ENCODE peak calls at places on chromosome 17, in eight cellular contexts. Z is heart left ventricle, R is left ventricle myocardium inferior, N is body of pancreas, K is esophagus squamous epithelium, I is SK-N-SH, S is A549, W is Caco-2. U is an unnamed sample.

GRCh38 chr17:77783991-77784820 is 174.3 kb upstream of the TNRC6C start:
- DNase-seq in S (no peak), W (no peak), R (no peak), I (no peak), K (no peak), Z (no peak), N (no peak), U (no peak)

GRCh38 chr17:66494023-66494803 is 191.8 kb downstream of the PRKCA start:
- DNase-seq in R (no peak), Z (no peak), K (no peak), S (peak; percentile 65), N (no peak), W (no peak), I (no peak), U (peak; percentile 92)

GRCh38 chr17:10879110-10879509 is 41.2 kb upstream of the PIRT start:
- DNase-seq in S (peak; percentile 30), R (peak; percentile 19), W (peak; percentile 43), Z (peak; percentile 66), N (peak; percentile 13), K (no peak), I (peak; percentile 9), U (no peak)

GRCh38 chr17:17605747-17606083 is 14.2 kb upstream of the PEMT start:
- DNase-seq in Z (no peak), N (no peak), W (no peak), R (no peak), S (no peak), I (no peak), K (no peak), U (no peak)

GRCh38 chr17:19321481-19322128 is 40.9 kb downstream of the B9D1 start:
- DNase-seq in S (no peak), Z (no peak), R (no peak), I (no peak), W (no peak), K (no peak), N (no peak), U (no peak)

GRCh38 chr17:61868074-61868473 is 4.7 kb upstream of the BRIP1 start:
- DNase-seq in I (no peak), S (no peak), Z (no peak), R (no peak), W (no peak), N (no peak), K (no peak), U (no peak)

GRCh38 chr17:19676901-19677300 is 28.4 kb downstream of the ALDH3A2 start:
- DNase-seq in R (no peak), K (no peak), W (peak; percentile 67), I (no peak), Z (no peak), N (no peak), S (no peak), U (no peak)

GRCh38 chr17:59764292-59764741 is 56.9 kb downstream of the VMP1 start:
- DNase-seq in K (no peak), S (no peak), Z (no peak), N (no peak), R (no peak), I (no peak), W (no peak), U (peak; percentile 83)

GRCh38 chr17:50283246-50283645 is 9.0 kb downstream of the TMEM92 start:
- DNase-seq in S (no peak), I (no peak), Z (no peak), R (no peak), K (no peak), W (no peak), N (no peak), U (no peak)

GRCh38 chr17:8940866-8941471 is 24.5 kb downstream of the PIK3R5 start:
- DNase-seq in I (no peak), Z (no peak), S (no peak), N (no peak), K (no peak), R (no peak), W (no peak), U (no peak)

GRCh38 chr17:74414510-74414909 is 17.4 kb upstream of the GPRC5C start:
- DNase-seq in Z (no peak), I (no peak), R (no peak), W (no peak), N (no peak), S (no peak), K (no peak), U (no peak)

GRCh38 chr17:44216173-44216572 is 3.3 kb downstream of the UBTF start:
- DNase-seq in R (no peak), I (no peak), W (no peak), S (no peak), Z (no peak), K (no peak), N (no peak), U (no peak)

DNA sequence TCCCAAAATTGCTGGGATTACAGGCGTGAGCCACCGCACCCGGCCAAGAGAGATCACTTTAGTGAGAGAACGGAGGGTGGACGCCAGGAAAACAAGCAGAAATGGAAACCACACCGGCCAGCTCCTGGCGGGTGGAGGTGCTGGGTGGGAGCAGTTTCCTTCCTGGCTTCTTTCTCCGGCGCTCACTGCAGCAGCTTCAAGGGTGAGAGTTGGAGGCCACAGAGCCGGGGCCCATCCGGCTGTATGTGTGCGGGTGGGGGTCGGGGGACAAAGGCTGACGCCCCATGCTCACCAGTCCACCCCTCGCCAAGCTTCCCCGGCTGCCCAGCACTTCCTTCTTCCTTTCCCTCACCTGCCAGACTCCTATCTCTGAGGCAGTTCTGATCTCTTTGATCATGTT is 13.5 kb upstream of the BHLHA9 start:
- DNase-seq in R (no peak), Z (no peak), N (no peak), I (no peak), W (no peak), S (no peak), K (no peak), U (no peak)
- H3K4me3 ChIP-seq in R (no peak overlapping the region), Z (no peak overlapping the region), N (no peak overlapping the region), I (no peak overlapping the region), W (no peak overlapping the region), S (no peak overlapping the region), K (no peak overlapping the region), U (no peak overlapping the region)

DNA sequence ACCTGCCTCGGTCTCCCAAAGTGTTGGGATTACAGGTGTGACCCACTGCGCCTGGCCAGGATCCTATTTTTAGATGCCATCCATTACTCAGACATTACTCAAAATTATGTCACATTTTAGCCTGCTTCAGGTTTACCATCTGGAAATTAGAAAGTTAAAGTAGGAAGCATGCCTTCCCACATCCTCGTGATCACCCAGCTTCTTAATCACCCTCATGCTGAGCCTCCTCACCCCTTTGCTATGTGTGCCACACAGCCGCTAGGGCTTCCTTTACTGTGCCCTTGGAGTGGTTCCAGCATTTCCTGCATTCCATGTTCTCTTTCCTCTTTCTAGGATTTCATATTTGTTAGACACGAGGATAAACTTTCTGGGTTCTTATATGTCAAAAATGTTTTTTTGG is 9.3 kb downstream of the ADORA2B start:
- DNase-seq in Z (no peak), W (no peak), R (no peak), S (peak; percentile 45), N (no peak), I (no peak), K (no peak), U (peak; percentile 55)
- TF ChIP-seq CTCF in Z (no peak), W (no peak), R (no peak), S (no peak), N (no peak), I (peak; percentile 25), K (no peak), U (no peak)

GRCh38 chr17:81841866-81842265 is 7.0 kb upstream of the PPP1R27 start:
- DNase-seq in W (no peak), S (no peak), Z (no peak), I (no peak), K (no peak), N (no peak), R (no peak), U (no peak)

GRCh38 chr17:81840826-81841778 is 6.3 kb upstream of the PPP1R27 start:
- DNase-seq in K (no peak), N (peak; percentile 81), R (peak; percentile 50), W (no peak), I (no peak), Z (no peak), S (no peak), U (no peak)

GRCh38 chr17:81837641-81838040 is 2.8 kb upstream of the PPP1R27 start:
- DNase-seq in K (no peak), S (no peak), W (no peak), R (no peak), Z (no peak), I (no peak), N (no peak), U (no peak)

GRCh38 chr17:81839301-81839700 is 4.5 kb upstream of the PPP1R27 start:
- DNase-seq in K (no peak), N (no peak), I (no peak), R (no peak), W (no peak), S (no peak), Z (no peak), U (no peak)

DNA sequence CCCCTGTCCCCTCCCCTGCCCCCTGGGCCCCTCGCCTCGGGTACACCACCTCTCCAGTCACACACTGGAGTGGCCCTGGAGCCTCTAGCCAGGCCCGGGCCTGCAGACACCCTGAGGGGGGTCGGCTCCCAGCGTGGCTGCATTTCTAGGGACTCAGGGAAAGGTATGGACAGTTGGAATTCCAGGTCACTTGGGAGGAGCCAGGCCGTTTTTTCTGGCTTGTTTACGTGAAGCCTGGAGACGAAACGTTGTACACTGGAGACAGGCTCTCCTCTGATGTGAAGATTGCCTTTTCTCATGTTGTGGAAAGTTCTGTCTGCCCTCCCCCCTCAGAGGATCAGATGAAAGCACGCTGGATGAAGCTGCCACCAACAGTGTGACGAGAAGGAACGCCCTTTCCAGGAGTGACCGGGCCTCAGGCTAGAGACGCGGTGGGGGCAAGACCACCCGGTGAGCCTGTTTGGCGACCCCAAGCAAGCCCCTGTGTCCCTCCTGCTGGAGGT is 4.0 kb upstream of the PPP1R27 start:
- DNase-seq in K (no peak), Z (no peak), R (no peak), S (no peak), N (no peak), W (no peak), I (no peak), U (no peak)
- H3K4me3 ChIP-seq in K (no peak overlapping the region), Z (no peak overlapping the region), R (no peak overlapping the region), S (no peak overlapping the region), N (no peak overlapping the region), W (no peak overlapping the region), I (no peak overlapping the region), U (no peak overlapping the region)

GRCh38 chr17:6495450-6496115 is 51.3 kb downstream of the PIMREG start:
- DNase-seq in R (no peak), N (no peak), S (no peak), Z (no peak), I (no peak), W (no peak), K (no peak), U (no peak)
- TF ChIP-seq CTCF in R (no peak), N (no peak), S (no peak), Z (no peak), I (no peak), W (no peak), K (no peak), U (peak; percentile 12)